ENCODE peak calls at places on chromosomes 12 and 14, in eight cellular contexts. One of them, this sample, is unnamed.

GRCh38 chr14:104939666-104940410 is 15.2 kb downstream of the PLD4 start:
- DNase-seq in NCI-H2029 treated with DMSO at 0.1 percent for 48 hours: no peak
- DNase-seq in astrocyte of the spinal cord: no peak
- DNase-seq in fibroblast of the aortic adventitia: no peak
- DNase-seq in uterus: peak; percentile 12
- DNase-seq in activated T-cell treated with anti-CD3 and anti-CD28 coated beads for 24 hours: no peak
- DNase-seq in Ammon's horn: peak; percentile 32
- DNase-seq in posterior cingulate gyrus: no peak
- DNase-seq in this sample: no peak

GRCh38 chr12:286531-287300 is 24.1 kb upstream of the SLC6A13 start:
- DNase-seq in posterior cingulate gyrus: no peak
- DNase-seq in activated T-cell treated with anti-CD3 and anti-CD28 coated beads for 24 hours: no peak
- DNase-seq in astrocyte of the spinal cord: no peak
- DNase-seq in uterus: no peak
- DNase-seq in fibroblast of the aortic adventitia: no peak
- DNase-seq in NCI-H2029 treated with DMSO at 0.1 percent for 48 hours: no peak
- DNase-seq in Ammon's horn: no peak
- DNase-seq in this sample: no peak

GRCh38 chr12:32493282-32493681 is 93.9 kb downstream of the FGD4 start:
- DNase-seq in NCI-H2029 treated with DMSO at 0.1 percent for 48 hours: no peak
- DNase-seq in activated T-cell treated with anti-CD3 and anti-CD28 coated beads for 24 hours: no peak
- DNase-seq in fibroblast of the aortic adventitia: no peak
- DNase-seq in Ammon's horn: no peak
- DNase-seq in uterus: no peak
- DNase-seq in astrocyte of the spinal cord: no peak
- DNase-seq in posterior cingulate gyrus: no peak
- DNase-seq in this sample: no peak

GRCh38 chr12:123983822-123984485 is 10.9 kb downstream of the ZNF664 start:
- DNase-seq in posterior cingulate gyrus: peak; percentile 60
- DNase-seq in activated T-cell treated with anti-CD3 and anti-CD28 coated beads for 24 hours: peak; percentile 31
- DNase-seq in astrocyte of the spinal cord: peak; percentile 73
- DNase-seq in fibroblast of the aortic adventitia: peak; percentile 85
- DNase-seq in uterus: peak; percentile 41
- DNase-seq in NCI-H2029 treated with DMSO at 0.1 percent for 48 hours: no peak
- DNase-seq in Ammon's horn: peak; percentile 80
- DNase-seq in this sample: no peak

GRCh38 chr14:103391048-103391447 is 5.8 kb downstream of the MARK3 start:
- DNase-seq in NCI-H2029 treated with DMSO at 0.1 percent for 48 hours: no peak
- DNase-seq in Ammon's horn: peak; percentile 61
- DNase-seq in astrocyte of the spinal cord: peak; percentile 84
- DNase-seq in uterus: no peak
- DNase-seq in fibroblast of the aortic adventitia: peak; percentile 85
- DNase-seq in posterior cingulate gyrus: no peak
- DNase-seq in activated T-cell treated with anti-CD3 and anti-CD28 coated beads for 24 hours: no peak
- DNase-seq in this sample: no peak

GRCh38 chr14:104732931-104733681 is 9.1 kb downstream of the ADSS1 start:
- DNase-seq in uterus: no peak
- DNase-seq in posterior cingulate gyrus: no peak
- DNase-seq in astrocyte of the spinal cord: no peak
- DNase-seq in Ammon's horn: no peak
- DNase-seq in NCI-H2029 treated with DMSO at 0.1 percent for 48 hours: no peak
- DNase-seq in fibroblast of the aortic adventitia: no peak
- DNase-seq in activated T-cell treated with anti-CD3 and anti-CD28 coated beads for 24 hours: no peak
- DNase-seq in this sample: no peak

GRCh38 chr14:24960816-24961215 is 89.1 kb downstream of the STXBP6 start:
- DNase-seq in posterior cingulate gyrus: no peak
- DNase-seq in astrocyte of the spinal cord: peak; percentile 28
- DNase-seq in activated T-cell treated with anti-CD3 and anti-CD28 coated beads for 24 hours: no peak
- DNase-seq in Ammon's horn: no peak
- DNase-seq in fibroblast of the aortic adventitia: peak; percentile 73
- DNase-seq in NCI-H2029 treated with DMSO at 0.1 percent for 48 hours: no peak
- DNase-seq in uterus: no peak
- DNase-seq in this sample: no peak

GRCh38 chr12:124150176-124150575 is 144.7 kb upstream of the RFLNA start:
- DNase-seq in uterus: no peak
- DNase-seq in Ammon's horn: no peak
- DNase-seq in activated T-cell treated with anti-CD3 and anti-CD28 coated beads for 24 hours: no peak
- DNase-seq in fibroblast of the aortic adventitia: no peak
- DNase-seq in NCI-H2029 treated with DMSO at 0.1 percent for 48 hours: no peak
- DNase-seq in astrocyte of the spinal cord: no peak
- DNase-seq in posterior cingulate gyrus: no peak
- DNase-seq in this sample: no peak

GRCh38 chr12:1590083-1590979 is 4.0 kb downstream of the FBXL14 start:
- DNase-seq in posterior cingulate gyrus: peak; percentile 42
- DNase-seq in activated T-cell treated with anti-CD3 and anti-CD28 coated beads for 24 hours: no peak
- DNase-seq in NCI-H2029 treated with DMSO at 0.1 percent for 48 hours: no peak
- DNase-seq in astrocyte of the spinal cord: peak; percentile 63
- DNase-seq in fibroblast of the aortic adventitia: peak; percentile 97
- DNase-seq in uterus: no peak
- DNase-seq in Ammon's horn: peak; percentile 61
- DNase-seq in this sample: no peak

GRCh38 chr12:56080556-56081138 is 682 bp downstream of the ERBB3 start:
- DNase-seq in posterior cingulate gyrus: no peak
- DNase-seq in astrocyte of the spinal cord: no peak
- DNase-seq in Ammon's horn: no peak
- DNase-seq in uterus: no peak
- DNase-seq in fibroblast of the aortic adventitia: no peak
- DNase-seq in activated T-cell treated with anti-CD3 and anti-CD28 coated beads for 24 hours: no peak
- DNase-seq in NCI-H2029 treated with DMSO at 0.1 percent for 48 hours: no peak
- DNase-seq in this sample: peak; percentile 59

GRCh38 chr12:38161123-38162000 is 155.2 kb upstream of the ALG10B start:
- DNase-seq in posterior cingulate gyrus: no peak
- DNase-seq in uterus: no peak
- DNase-seq in NCI-H2029 treated with DMSO at 0.1 percent for 48 hours: no peak
- DNase-seq in fibroblast of the aortic adventitia: no peak
- DNase-seq in activated T-cell treated with anti-CD3 and anti-CD28 coated beads for 24 hours: no peak
- DNase-seq in Ammon's horn: no peak
- DNase-seq in astrocyte of the spinal cord: no peak
- DNase-seq in this sample: no peak

GRCh38 chr12:26028953-26029740 is 70.7 kb downstream of the RASSF8 start:
- DNase-seq in astrocyte of the spinal cord: peak; percentile 72
- DNase-seq in fibroblast of the aortic adventitia: peak; percentile 85
- DNase-seq in uterus: peak; percentile 37
- DNase-seq in posterior cingulate gyrus: peak; percentile 46
- DNase-seq in NCI-H2029 treated with DMSO at 0.1 percent for 48 hours: peak; percentile 10
- DNase-seq in Ammon's horn: peak; percentile 65
- DNase-seq in activated T-cell treated with anti-CD3 and anti-CD28 coated beads for 24 hours: no peak
- DNase-seq in this sample: no peak

GRCh38 chr12:88113871-88114270 is 28.0 kb downstream of the CEP290 start:
- DNase-seq in Ammon's horn: no peak
- DNase-seq in posterior cingulate gyrus: no peak
- DNase-seq in uterus: no peak
- DNase-seq in activated T-cell treated with anti-CD3 and anti-CD28 coated beads for 24 hours: no peak
- DNase-seq in fibroblast of the aortic adventitia: peak; percentile 9
- DNase-seq in astrocyte of the spinal cord: peak; percentile 11
- DNase-seq in NCI-H2029 treated with DMSO at 0.1 percent for 48 hours: no peak
- DNase-seq in this sample: no peak

GRCh38 chr12:5808956-5809355 is 136.1 kb downstream of the ANO2 start:
- DNase-seq in Ammon's horn: no peak
- DNase-seq in activated T-cell treated with anti-CD3 and anti-CD28 coated beads for 24 hours: no peak
- DNase-seq in astrocyte of the spinal cord: peak; percentile 70
- DNase-seq in posterior cingulate gyrus: no peak
- DNase-seq in NCI-H2029 treated with DMSO at 0.1 percent for 48 hours: no peak
- DNase-seq in fibroblast of the aortic adventitia: no peak
- DNase-seq in uterus: no peak
- DNase-seq in this sample: no peak

GRCh38 chr14:42224053-42224888 is 617.6 kb downstream of the LRFN5 start:
- DNase-seq in posterior cingulate gyrus: peak; percentile 72
- DNase-seq in activated T-cell treated with anti-CD3 and anti-CD28 coated beads for 24 hours: no peak
- DNase-seq in uterus: peak; percentile 42
- DNase-seq in fibroblast of the aortic adventitia: peak; percentile 83
- DNase-seq in astrocyte of the spinal cord: peak; percentile 75
- DNase-seq in Ammon's horn: peak; percentile 79
- DNase-seq in NCI-H2029 treated with DMSO at 0.1 percent for 48 hours: peak; percentile 88
- DNase-seq in this sample: peak; percentile 33

GRCh38 chr12:115693970-115694369 is 583.5 kb downstream of the MED13L start:
- DNase-seq in activated T-cell treated with anti-CD3 and anti-CD28 coated beads for 24 hours: no peak
- DNase-seq in NCI-H2029 treated with DMSO at 0.1 percent for 48 hours: no peak
- DNase-seq in Ammon's horn: no peak
- DNase-seq in posterior cingulate gyrus: no peak
- DNase-seq in uterus: no peak
- DNase-seq in astrocyte of the spinal cord: no peak
- DNase-seq in fibroblast of the aortic adventitia: no peak
- DNase-seq in this sample: no peak

GRCh38 chr12:52201520-52201839 is 9.7 kb upstream of the KRT80 start:
- DNase-seq in astrocyte of the spinal cord: no peak
- DNase-seq in activated T-cell treated with anti-CD3 and anti-CD28 coated beads for 24 hours: no peak
- DNase-seq in fibroblast of the aortic adventitia: no peak
- DNase-seq in Ammon's horn: no peak
- DNase-seq in posterior cingulate gyrus: no peak
- DNase-seq in NCI-H2029 treated with DMSO at 0.1 percent for 48 hours: no peak
- DNase-seq in uterus: no peak
- DNase-seq in this sample: no peak

GRCh38 chr12:100376166-100376565 is 19.3 kb downstream of the SLC17A8 start:
- DNase-seq in activated T-cell treated with anti-CD3 and anti-CD28 coated beads for 24 hours: no peak
- DNase-seq in Ammon's horn: no peak
- DNase-seq in uterus: no peak
- DNase-seq in NCI-H2029 treated with DMSO at 0.1 percent for 48 hours: no peak
- DNase-seq in fibroblast of the aortic adventitia: no peak
- DNase-seq in posterior cingulate gyrus: no peak
- DNase-seq in astrocyte of the spinal cord: no peak
- DNase-seq in this sample: no peak

GRCh38 chr12:98983647-98984046 is 338.6 kb downstream of the APAF1 start:
- DNase-seq in NCI-H2029 treated with DMSO at 0.1 percent for 48 hours: no peak
- DNase-seq in fibroblast of the aortic adventitia: peak; percentile 29
- DNase-seq in activated T-cell treated with anti-CD3 and anti-CD28 coated beads for 24 hours: no peak
- DNase-seq in astrocyte of the spinal cord: no peak
- DNase-seq in posterior cingulate gyrus: no peak
- DNase-seq in Ammon's horn: no peak
- DNase-seq in uterus: peak; percentile 17
- DNase-seq in this sample: no peak

GRCh38 chr12:28130625-28131598 is 59.3 kb upstream of the CCDC91 start:
- DNase-seq in uterus: peak; percentile 72
- DNase-seq in activated T-cell treated with anti-CD3 and anti-CD28 coated beads for 24 hours: no peak
- DNase-seq in NCI-H2029 treated with DMSO at 0.1 percent for 48 hours: no peak
- DNase-seq in fibroblast of the aortic adventitia: peak; percentile 100
- DNase-seq in astrocyte of the spinal cord: peak; percentile 99
- DNase-seq in Ammon's horn: peak; percentile 2
- DNase-seq in posterior cingulate gyrus: no peak
- DNase-seq in this sample: no peak

GRCh38 chr14:78486081-78486480 is 315.9 kb downstream of the NRXN3 start:
- DNase-seq in uterus: no peak
- DNase-seq in Ammon's horn: no peak
- DNase-seq in astrocyte of the spinal cord: no peak
- DNase-seq in posterior cingulate gyrus: no peak
- DNase-seq in NCI-H2029 treated with DMSO at 0.1 percent for 48 hours: no peak
- DNase-seq in activated T-cell treated with anti-CD3 and anti-CD28 coated beads for 24 hours: no peak
- DNase-seq in fibroblast of the aortic adventitia: no peak
- DNase-seq in this sample: no peak

This sample was measured in left lung.